ENCODE peak calls at places on chromosomes 3 and 15, in ten cellular contexts. Z is SJSA1; Y is activated gamma-delta T cell treated with Interleukin-2 at 50 U/mL for 16 hours; A is H9; F is T47D; X is GM04504; D is right lobe of liver; P is activated CD4-positive, CD25-positive, alpha-beta regulatory T cell treated with anti-CD3 and anti-CD28 coated beads, Interleukin-2, amount 50 U/mL, for 72 hours; R is anterior cingulate cortex; N is activated CD4-positive, alpha-beta memory T cell treated with anti-CD3 and anti-CD28 coated beads for 36 hours. I is an unnamed sample.

GRCh38 chr15:54687628-54688027 is 509.1 kb downstream of the RSL24D1 start:
- DNase-seq in Z (no peak), Y (no peak), A (no peak), F (no peak), X (no peak), D (no peak), P (no peak), R (no peak), N (no peak), I (no peak)

GRCh38 chr3:72722930-72723726 is 125.1 kb downstream of the SHQ1 start:
- DNase-seq in Z (peak; percentile 92), Y (no peak), A (no peak), F (peak; percentile 26), X (no peak), D (no peak), P (no peak), R (no peak), N (peak; percentile 20), I (no peak)

GRCh38 chr3:119639494-119640350 is 20.7 kb downstream of the POPDC2 start:
- DNase-seq in Z (no peak), Y (no peak), A (no peak), F (no peak), X (no peak), D (no peak), P (no peak), R (no peak), N (peak; percentile 45), I (no peak)

GRCh38 chr3:52395503-52395865 is 49.4 kb downstream of the SEMA3G start:
- DNase-seq in Z (no peak), Y (no peak), A (no peak), F (no peak), X (no peak), D (peak; percentile 14), P (no peak), R (no peak), N (no peak), I (no peak)

GRCh38 chr15:55914446-55914845 is 79.0 kb downstream of the NEDD4 start:
- DNase-seq in Z (peak; percentile 43), Y (no peak), A (no peak), F (no peak), X (no peak), D (no peak), P (no peak), R (no peak), N (no peak), I (no peak)

GRCh38 chr15:66765478-66766281 is 63.6 kb downstream of the SMAD6 start:
- DNase-seq in Z (peak; percentile 97), Y (no peak), A (no peak), F (peak; percentile 37), X (no peak), D (peak; percentile 80), P (no peak), R (no peak), N (no peak), I (no peak)

GRCh38 chr3:195010551-195011100 is 260.3 kb downstream of the XXYLT1 start:
- DNase-seq in Z (no peak), Y (no peak), A (no peak), F (no peak), X (no peak), D (no peak), P (no peak), R (no peak), N (no peak), I (no peak)

GRCh38 chr3:40877651-40878463 is 321.4 kb upstream of the CTNNB1 start:
- DNase-seq in Z (peak; percentile 52), Y (no peak), A (no peak), F (no peak), X (no peak), D (peak; percentile 55), P (no peak), R (peak; percentile 53), N (no peak), I (no peak)

GRCh38 chr3:113838631-113839209 is at the start of gene GRAMD1C:
- DNase-seq in Z (peak; percentile 80), Y (peak; percentile 83), A (peak; percentile 94), F (peak; percentile 81), X (peak; percentile 67), D (peak; percentile 92), P (peak; percentile 84), R (peak; percentile 65), N (peak; percentile 89), I (peak; percentile 76)

GRCh38 chr3:33061782-33062181 is 35.2 kb downstream of the GLB1 start:
- DNase-seq in Z (no peak), Y (peak; percentile 21), A (no peak), F (no peak), X (peak; percentile 45), D (no peak), P (no peak), R (no peak), N (peak; percentile 72), I (peak; percentile 45)